ENCODE peak calls at places on chromosomes 3 and 15, in eight cellular contexts. W is CD4-positive, alpha-beta memory T cell; D is left ventricle myocardium inferior; I is HCT116; F is cardiac muscle cell; T is lower lobe of right lung; C is PC-9; J is CD8-positive, alpha-beta memory T cell. S is an unnamed sample. For H3K4me1, the result is how much of the 10 kb centered on the place peaks cover.

GRCh38 chr3:142873569-142873968 is 15.3 kb downstream of the PCOLCE2 start:
- DNase-seq in W (no peak), J (no peak), C (no peak), F (no peak), T (no peak), D (no peak), I (no peak), S (no peak)

GRCh38 chr3:48180530-48181253 is 7.5 kb downstream of the CDC25A start:
- DNase-seq in F (no peak), C (no peak), D (no peak), W (no peak), J (no peak), I (no peak), T (no peak), S (no peak)

GRCh38 chr3:124770341-124771082 is 40.3 kb downstream of the UMPS start:
- DNase-seq in T (no peak), I (no peak), J (no peak), F (peak), W (no peak), C (no peak), D (peak), S (no peak)

GRCh38 chr3:22225161-22225560 is 474.2 kb upstream of the ZNF385D start:
- DNase-seq in I (no peak), F (no peak), C (no peak), W (no peak), T (no peak), D (no peak), J (no peak), S (no peak)

GRCh38 chr3:11389570-11390268 is 117.5 kb downstream of the ATG7 start:
- DNase-seq in I (no peak), T (no peak), F (peak), W (no peak), C (no peak), D (no peak), J (no peak), S (no peak)

GRCh38 chr3:141807277-141808038 is 44.2 kb downstream of the GRK7 start:
- DNase-seq in F (no peak), C (no peak), D (no peak), J (no peak), T (no peak), I (no peak), W (no peak), S (peak)

GRCh38 chr3:17742837-17743659 is 617 bp upstream of the TBC1D5 start:
- DNase-seq in T (no peak), W (no peak), C (no peak), I (no peak), F (no peak), J (no peak), D (peak), S (peak)

GRCh38 chr3:146250449-146251382 is at the start of gene PLSCR4:
- DNase-seq in J (no peak), I (peak), T (peak), W (no peak), D (peak), C (peak), F (peak), S (peak)

GRCh38 chr3:158696618-158697017 is 24.2 kb upstream of the LXN start:
- DNase-seq in C (no peak), W (no peak), I (no peak), D (no peak), F (peak), J (no peak), T (no peak), S (no peak)

GRCh38 chr3:131807822-131808221 is 227.0 kb downstream of the CPNE4 start:
- DNase-seq in J (no peak), D (no peak), T (no peak), I (no peak), W (no peak), C (no peak), F (no peak), S (no peak)

GRCh38 chr3:155444771-155445170 is 151.3 kb upstream of the STRIT1 start:
- DNase-seq in C (no peak), I (no peak), F (no peak), T (no peak), J (no peak), D (no peak), W (no peak), S (no peak)

GRCh38 chr3:57985176-57985976 is 22.8 kb upstream of the FLNB start:
- DNase-seq in W (no peak), J (no peak), F (no peak), T (no peak), D (no peak), I (no peak), C (no peak), S (no peak)

GRCh38 chr3:93855406-93855805 is 118.3 kb downstream of the PROS1 start:
- DNase-seq in D (no peak), J (no peak), C (no peak), F (no peak), T (no peak), I (no peak), W (no peak), S (no peak)

GRCh38 chr3:60294181-60294580 is 957.1 kb downstream of the FHIT start:
- DNase-seq in W (no peak), F (peak), D (no peak), J (no peak), T (no peak), I (no peak), C (no peak), S (no peak)

GRCh38 chr3:24305795-24306467 is 188.7 kb downstream of the THRB start:
- DNase-seq in T (no peak), W (no peak), J (no peak), C (peak), D (no peak), F (peak), I (no peak), S (no peak)

GRCh38 chr3:105614288-105615030 is 247.8 kb downstream of the ALCAM start:
- DNase-seq in F (peak), I (no peak), J (no peak), T (no peak), W (no peak), D (no peak), C (no peak), S (peak)

GRCh38 chr15:99412082-99412481 is 153.7 kb upstream of the MEF2A start:
- DNase-seq in J (no peak), C (no peak), T (no peak), F (no peak), D (no peak), I (no peak), W (no peak), S (no peak)

GRCh38 chr3:18237251-18238005 is 187.7 kb downstream of the SATB1 start:
- DNase-seq in D (no peak), T (no peak), C (no peak), J (no peak), W (no peak), I (peak), F (peak), S (no peak)

GRCh38 chr15:45393851-45394250 is 15.5 kb upstream of the GATM start:
- DNase-seq in I (no peak), T (no peak), W (no peak), J (no peak), F (no peak), D (no peak), C (peak), S (peak)

GRCh38 chr15:45399381-45400212 is 21.3 kb upstream of the GATM start:
- DNase-seq in I (peak), F (peak), J (no peak), W (peak), T (no peak), C (no peak), D (no peak), S (peak)

GRCh38 chr15:45394681-45395080 is 16.3 kb upstream of the GATM start:
- DNase-seq in W (no peak), J (no peak), T (no peak), F (no peak), D (no peak), I (no peak), C (no peak), S (no peak)

GRCh38 chr15:45397116-45397665 is 18.8 kb upstream of the GATM start:
- DNase-seq in D (no peak), I (no peak), T (no peak), J (no peak), C (no peak), F (no peak), W (no peak), S (peak)

GRCh38 chr15:45395956-45396355 is 17.6 kb upstream of the GATM start:
- DNase-seq in I (no peak), W (no peak), C (no peak), T (no peak), F (no peak), D (no peak), J (no peak), S (peak)
- H3K4me1 ChIP-seq in I (under half), W (under half), C (under half), T (under half), F (under half), D (under half), J (under half), S (under half)

DNA sequence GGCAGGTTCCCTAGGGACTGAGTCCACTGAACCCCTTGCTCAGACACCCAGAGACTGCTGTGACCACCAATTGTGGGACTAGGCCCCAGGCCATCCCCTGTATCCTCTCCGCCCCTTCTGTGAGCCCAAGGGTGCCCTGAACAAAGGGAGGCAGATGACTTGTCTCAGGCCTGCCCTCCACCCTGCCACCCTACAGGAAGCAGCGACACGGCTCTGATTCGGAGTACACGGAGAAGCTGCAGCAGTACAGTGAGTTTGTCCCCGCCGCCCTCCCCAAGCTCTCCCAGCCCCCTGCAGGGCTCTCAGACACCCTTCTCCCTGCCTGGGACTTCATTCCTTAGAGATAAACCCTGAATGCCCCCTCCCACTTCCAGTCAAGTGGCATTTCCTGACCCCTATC is 16.6 kb downstream of the EPHB3 start:
- DNase-seq in D (no peak), T (no peak), C (no peak), I (no peak), F (no peak), J (no peak), W (no peak), S (no peak)
- H3K27ac ChIP-seq in D (no peak), T (no peak), C (no peak), I (no peak), F (peak), J (no peak), W (no peak), S (no peak)

GRCh38 chr3:126450219-126450618 is 25.5 kb downstream of the ZXDC start:
- DNase-seq in W (no peak), C (no peak), J (no peak), F (no peak), T (no peak), D (no peak), I (no peak), S (no peak)
- H3K4me1 ChIP-seq in W (under half), C (under half), J (under half), F (under half), T (under half), D (under half), I (under half), S (under half)

GRCh38 chr3:188241072-188241471 is 87.1 kb downstream of the LPP start:
- DNase-seq in C (no peak), J (no peak), T (no peak), W (no peak), F (no peak), I (no peak), D (peak), S (no peak)

GRCh38 chr3:188240189-188240981 is 86.4 kb downstream of the LPP start:
- DNase-seq in I (no peak), W (no peak), T (no peak), C (no peak), F (no peak), D (no peak), J (no peak), S (no peak)

GRCh38 chr3:188236241-188236640 is 82.3 kb downstream of the LPP start:
- DNase-seq in C (no peak), I (no peak), T (no peak), W (no peak), D (no peak), F (no peak), J (no peak), S (no peak)

GRCh38 chr3:188239577-188239976 is 85.6 kb downstream of the LPP start:
- DNase-seq in D (no peak), T (no peak), F (no peak), J (no peak), I (no peak), C (no peak), W (no peak), S (no peak)

DNA sequence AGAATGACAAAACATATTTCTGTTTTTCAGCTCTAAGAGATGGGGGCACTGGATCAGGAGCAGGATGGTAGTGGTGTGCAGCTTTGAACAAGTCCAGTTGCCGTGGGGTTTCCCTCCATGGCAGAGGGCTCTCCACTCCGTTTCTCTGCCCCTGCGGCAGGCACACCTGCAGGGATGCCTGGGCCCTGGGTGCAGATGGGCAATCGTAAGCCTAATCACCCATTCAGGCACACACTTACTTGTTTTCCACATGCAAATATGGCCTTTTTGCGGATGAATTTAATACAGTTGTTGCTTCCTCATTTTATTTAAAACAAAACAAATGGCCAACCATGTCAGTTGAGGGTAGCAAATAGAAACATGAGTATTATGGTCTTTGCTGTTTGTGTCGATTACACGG is 85.1 kb downstream of the LPP start:
- DNase-seq in C (no peak), T (no peak), W (no peak), J (no peak), F (no peak), D (no peak), I (no peak), S (no peak)
- H3K27ac ChIP-seq in C (no peak), T (no peak), W (no peak), J (no peak), F (no peak), D (peak), I (no peak), S (no peak)

S was measured in small intestine.